ENCODE peak calls at places on chromosomes 5 and 9, in four cellular contexts. One of them, this sample, is unnamed.

GRCh38 chr5:141149812-141150211 is at the start of gene PCDHB6:
- DNase-seq in central memory CD4-positive, alpha-beta T cell: no peak
- DNase-seq in lung: no peak
- DNase-seq in iPS DF 19.7: no peak
- DNase-seq in this sample: no peak

GRCh38 chr9:93082841-93083411 is 13.1 kb upstream of the CARD19 start:
- DNase-seq in central memory CD4-positive, alpha-beta T cell: no peak
- DNase-seq in lung: no peak
- DNase-seq in iPS DF 19.7: no peak
- DNase-seq in this sample: no peak

GRCh38 chr5:54990751-54991349 is 5.5 kb upstream of the ESM1 start:
- DNase-seq in central memory CD4-positive, alpha-beta T cell: no peak
- DNase-seq in lung: no peak
- DNase-seq in iPS DF 19.7: no peak
- DNase-seq in this sample: no peak

GRCh38 chr5:88675758-88676636 is 207.0 kb downstream of the MEF2C start:
- DNase-seq in central memory CD4-positive, alpha-beta T cell: no peak
- DNase-seq in lung: no peak
- DNase-seq in iPS DF 19.7: no peak
- DNase-seq in this sample: peak

GRCh38 chr9:95273369-95274051 is 44.0 kb downstream of the FANCC start:
- DNase-seq in central memory CD4-positive, alpha-beta T cell: no peak
- DNase-seq in lung: no peak
- DNase-seq in iPS DF 19.7: no peak
- DNase-seq in this sample: no peak

GRCh38 chr5:126544087-126544740 is 50.8 kb downstream of the ALDH7A1 start:
- DNase-seq in central memory CD4-positive, alpha-beta T cell: peak
- DNase-seq in lung: no peak
- DNase-seq in iPS DF 19.7: no peak
- DNase-seq in this sample: no peak

GRCh38 chr5:32589431-32589830 is 4.1 kb downstream of the SUB1 start:
- DNase-seq in central memory CD4-positive, alpha-beta T cell: no peak
- DNase-seq in lung: no peak
- DNase-seq in iPS DF 19.7: no peak
- DNase-seq in this sample: no peak

GRCh38 chr9:126556560-126557250 is 57.0 kb upstream of the LMX1B start:
- DNase-seq in central memory CD4-positive, alpha-beta T cell: no peak
- DNase-seq in lung: no peak
- DNase-seq in iPS DF 19.7: no peak
- DNase-seq in this sample: no peak

GRCh38 chr9:114016101-114016500 is 62.0 kb downstream of the AMBP start:
- DNase-seq in central memory CD4-positive, alpha-beta T cell: no peak
- DNase-seq in lung: no peak
- DNase-seq in iPS DF 19.7: no peak
- DNase-seq in this sample: no peak

GRCh38 chr5:14269395-14269794 is 126.3 kb downstream of the TRIO start:
- DNase-seq in central memory CD4-positive, alpha-beta T cell: no peak
- DNase-seq in lung: no peak
- DNase-seq in iPS DF 19.7: no peak
- DNase-seq in this sample: no peak

GRCh38 chr5:16160706-16161105 is 18.9 kb downstream of the MARCHF11 start:
- DNase-seq in central memory CD4-positive, alpha-beta T cell: no peak
- DNase-seq in lung: no peak
- DNase-seq in iPS DF 19.7: peak
- DNase-seq in this sample: peak

GRCh38 chr5:61245936-61246335 is 83.7 kb upstream of the SMIM15 start:
- DNase-seq in central memory CD4-positive, alpha-beta T cell: no peak
- DNase-seq in lung: no peak
- DNase-seq in iPS DF 19.7: no peak
- DNase-seq in this sample: no peak

GRCh38 chr5:1039210-1039548 is 30.6 kb downstream of the NKD2 start:
- DNase-seq in central memory CD4-positive, alpha-beta T cell: no peak
- DNase-seq in lung: no peak
- DNase-seq in iPS DF 19.7: no peak
- DNase-seq in this sample: no peak

GRCh38 chr5:6506631-6507030 is 58.0 kb downstream of the UBE2QL1 start:
- DNase-seq in central memory CD4-positive, alpha-beta T cell: no peak
- DNase-seq in lung: no peak
- DNase-seq in iPS DF 19.7: no peak
- DNase-seq in this sample: no peak

GRCh38 chr5:30804739-30805313 is 388.7 kb upstream of the CDH6 start:
- DNase-seq in central memory CD4-positive, alpha-beta T cell: no peak
- DNase-seq in lung: no peak
- DNase-seq in iPS DF 19.7: peak
- DNase-seq in this sample: peak

GRCh38 chr9:94920439-94920951 is 194.0 kb downstream of the AOPEP start:
- DNase-seq in central memory CD4-positive, alpha-beta T cell: no peak
- DNase-seq in lung: peak
- DNase-seq in iPS DF 19.7: no peak
- DNase-seq in this sample: no peak

GRCh38 chr5:79858097-79858723 is 132.9 kb downstream of the MTX3 start:
- DNase-seq in central memory CD4-positive, alpha-beta T cell: peak
- DNase-seq in lung: peak
- DNase-seq in iPS DF 19.7: peak
- DNase-seq in this sample: peak

GRCh38 chr5:140327589-140327988 is 18.8 kb downstream of the HBEGF start:
- DNase-seq in central memory CD4-positive, alpha-beta T cell: no peak
- DNase-seq in lung: no peak
- DNase-seq in iPS DF 19.7: no peak
- DNase-seq in this sample: no peak

GRCh38 chr5:149578896-149579295 is 2.4 kb upstream of the ARHGEF37 start:
- DNase-seq in central memory CD4-positive, alpha-beta T cell: no peak
- DNase-seq in lung: no peak
- DNase-seq in iPS DF 19.7: no peak
- DNase-seq in this sample: no peak

GRCh38 chr9:136340356-136341041 is 13.2 kb downstream of the GPSM1 start:
- DNase-seq in central memory CD4-positive, alpha-beta T cell: no peak
- DNase-seq in lung: no peak
- DNase-seq in iPS DF 19.7: no peak
- DNase-seq in this sample: no peak

GRCh38 chr9:95460627-95461164 is 56.1 kb downstream of the PTCH1 start:
- DNase-seq in central memory CD4-positive, alpha-beta T cell: no peak
- DNase-seq in lung: no peak
- DNase-seq in iPS DF 19.7: no peak
- DNase-seq in this sample: no peak

GRCh38 chr9:93122721-93123221 is 11.3 kb downstream of the NINJ1 start:
- DNase-seq in central memory CD4-positive, alpha-beta T cell: no peak
- DNase-seq in lung: no peak
- DNase-seq in iPS DF 19.7: no peak
- DNase-seq in this sample: no peak

GRCh38 chr9:82021198-82021597 is 32.6 kb downstream of the SPATA31D1 start:
- DNase-seq in central memory CD4-positive, alpha-beta T cell: no peak
- DNase-seq in lung: no peak
- DNase-seq in iPS DF 19.7: no peak
- DNase-seq in this sample: no peak

GRCh38 chr9:121447341-121447834 is 52.3 kb downstream of the GGTA1 start:
- DNase-seq in central memory CD4-positive, alpha-beta T cell: no peak
- DNase-seq in lung: no peak
- DNase-seq in iPS DF 19.7: no peak
- DNase-seq in this sample: no peak

GRCh38 chr9:35844628-35845301 is 15.7 kb downstream of the TMEM8B start:
- DNase-seq in central memory CD4-positive, alpha-beta T cell: peak
- DNase-seq in lung: peak
- DNase-seq in iPS DF 19.7: no peak
- DNase-seq in this sample: no peak

GRCh38 chr9:130451004-130451390 is 6.2 kb downstream of the ASS1 start:
- DNase-seq in central memory CD4-positive, alpha-beta T cell: no peak
- DNase-seq in lung: no peak
- DNase-seq in iPS DF 19.7: no peak
- DNase-seq in this sample: no peak

GRCh38 chr5:75571547-75571946 is 39.7 kb upstream of the ANKDD1B start:
- DNase-seq in central memory CD4-positive, alpha-beta T cell: no peak
- DNase-seq in lung: no peak
- DNase-seq in iPS DF 19.7: no peak
- DNase-seq in this sample: no peak

GRCh38 chr5:112995764-112996618 is 19.4 kb downstream of the DCP2 start:
- DNase-seq in central memory CD4-positive, alpha-beta T cell: peak
- DNase-seq in lung: peak
- DNase-seq in iPS DF 19.7: no peak
- DNase-seq in this sample: no peak

GRCh38 chr5:59615272-59615671 is 278.3 kb downstream of the PDE4D start:
- DNase-seq in central memory CD4-positive, alpha-beta T cell: no peak
- DNase-seq in lung: no peak
- DNase-seq in iPS DF 19.7: no peak
- DNase-seq in this sample: no peak

GRCh38 chr9:124941689-124942561 is 1.0 kb upstream of the GOLGA1 start:
- DNase-seq in central memory CD4-positive, alpha-beta T cell: peak
- DNase-seq in lung: peak
- DNase-seq in iPS DF 19.7: no peak
- DNase-seq in this sample: peak

GRCh38 chr5:146233441-146233840 is 30.0 kb downstream of the RBM27 start:
- DNase-seq in central memory CD4-positive, alpha-beta T cell: no peak
- DNase-seq in lung: no peak
- DNase-seq in iPS DF 19.7: no peak
- DNase-seq in this sample: no peak

GRCh38 chr5:41641621-41642020 is 131.2 kb upstream of the PLCXD3 start:
- DNase-seq in central memory CD4-positive, alpha-beta T cell: no peak
- DNase-seq in lung: no peak
- DNase-seq in iPS DF 19.7: no peak
- DNase-seq in this sample: no peak

GRCh38 chr9:70600479-70600878 is 186.0 kb upstream of the KLF9 start:
- DNase-seq in central memory CD4-positive, alpha-beta T cell: no peak
- DNase-seq in lung: no peak
- DNase-seq in iPS DF 19.7: no peak
- DNase-seq in this sample: peak

GRCh38 chr5:174310243-174310642 is 264.7 kb downstream of the NSG2 start:
- DNase-seq in central memory CD4-positive, alpha-beta T cell: no peak
- DNase-seq in lung: no peak
- DNase-seq in iPS DF 19.7: no peak
- DNase-seq in this sample: no peak

GRCh38 chr5:130652178-130652577 is 512.9 kb downstream of the HINT1 start:
- DNase-seq in central memory CD4-positive, alpha-beta T cell: no peak
- DNase-seq in lung: no peak
- DNase-seq in iPS DF 19.7: no peak
- DNase-seq in this sample: no peak